ENCODE peak calls at places on chromosomes 7 and 10, in four cellular contexts. O is K562, P is HCT116, V is GM12878. R is an unnamed sample.

GRCh38 chr10:28730031-28730778 is 52.9 kb downstream of the BAMBI start:
- DNase-seq in O (no peak), P (no peak), V (no peak), R (no peak)

GRCh38 chr10:5723692-5724091 is 39.1 kb downstream of the TASOR2 start:
- DNase-seq in O (no peak), V (no peak), P (no peak), R (no peak)

GRCh38 chr10:115989621-115990020 is 283.4 kb downstream of the GFRA1 start:
- DNase-seq in V (no peak), P (no peak), O (no peak), R (no peak)

GRCh38 chr7:105141068-105141467 is 127.1 kb downstream of the KMT2E start:
- DNase-seq in V (no peak), O (peak; percentile 57), P (peak; percentile 8), R (peak; percentile 33)

GRCh38 chr10:132939957-132940790 is 2.2 kb downstream of the CFAP46 start:
- DNase-seq in V (no peak), O (peak; percentile 76), P (no peak), R (peak; percentile 84)

GRCh38 chr7:135918134-135918533 is 59.0 kb downstream of the MTPN start:
- DNase-seq in V (no peak), O (no peak), P (no peak), R (no peak)

GRCh38 chr7:48280100-48280499 is 108.8 kb downstream of the ABCA13 start:
- DNase-seq in O (no peak), P (no peak), V (no peak), R (no peak)

GRCh38 chr7:73830872-73831655 is at the start of gene CLDN4:
- DNase-seq in P (peak; percentile 93), O (no peak), V (no peak), R (peak; percentile 84)

GRCh38 chr7:158495780-158496179 is 91.8 kb downstream of the PTPRN2 start:
- DNase-seq in V (no peak), P (peak; percentile 8), O (no peak), R (peak; percentile 69)

GRCh38 chr7:87564290-87564963 is 36.3 kb downstream of the ABCB1 start:
- DNase-seq in O (no peak), V (no peak), P (peak; percentile 38), R (peak; percentile 15)

GRCh38 chr10:116888380-116889055 is 39.2 kb downstream of the ENO4 start:
- DNase-seq in O (no peak), V (no peak), P (peak; percentile 56), R (peak; percentile 39)

GRCh38 chr10:79275431-79275851 is 71.8 kb upstream of the PPIF start:
- DNase-seq in O (no peak), V (no peak), P (no peak), R (no peak)

GRCh38 chr10:93346712-93347111 is 135.4 kb downstream of the MYOF start:
- DNase-seq in O (no peak), P (no peak), V (no peak), R (peak; percentile 15)

GRCh38 chr7:123748171-123748733 is 551 bp downstream of the WASL start:
- DNase-seq in V (no peak), O (peak; percentile 73), P (no peak), R (peak; percentile 52)

GRCh38 chr7:123748734-123749536 is at the start of gene WASL:
- DNase-seq in O (peak; percentile 96), V (peak; percentile 41), P (peak; percentile 81), R (peak; percentile 69)

GRCh38 chr7:123747620-123748141 is 1.1 kb downstream of the WASL start:
- DNase-seq in V (no peak), P (peak; percentile 39), O (peak; percentile 34), R (peak; percentile 34)

GRCh38 chr7:123750389-123751230 is 1.8 kb upstream of the WASL start:
- DNase-seq in O (no peak), V (no peak), P (no peak), R (no peak)

GRCh38 chr7:123749537-123749857 is 694 bp upstream of the WASL start:
- DNase-seq in O (no peak), P (peak; percentile 55), V (no peak), R (no peak)
- TF ChIP-seq EGR1 in O (no peak), P (no peak), V (no peak), R (no peak)

GRCh38 chr7:32888505-32888904 is 3.1 kb downstream of the KBTBD2 start:
- DNase-seq in V (no peak), P (no peak), O (no peak), R (no peak)
- H3K4me1 ChIP-seq in V (peaks cover 10% of the 10 kb centered on the region), P (peaks cover 26% of the 10 kb centered on the region), O (peaks cover 38% of the 10 kb centered on the region), R (peaks cover 3% of the 10 kb centered on the region)

GRCh38 chr10:119367841-119368549 is 160.6 kb downstream of the GRK5 start:
- DNase-seq in V (no peak), O (no peak), P (no peak), R (no peak)

GRCh38 chr10:119370972-119371703 is 163.8 kb downstream of the GRK5 start:
- DNase-seq in V (no peak), O (no peak), P (no peak), R (no peak)

GRCh38 chr10:119370046-119370770 is 162.8 kb downstream of the GRK5 start:
- DNase-seq in P (no peak), V (no peak), O (no peak), R (no peak)

GRCh38 chr10:119368581-119368980 is 161.2 kb downstream of the GRK5 start:
- DNase-seq in P (no peak), V (no peak), O (no peak), R (no peak)

GRCh38 chr10:119368991-119369869 is 161.9 kb downstream of the GRK5 start:
- DNase-seq in V (no peak), O (no peak), P (no peak), R (no peak)
- TF ChIP-seq EGR1 in V (no peak), O (no peak), P (no peak), R (no peak)

GRCh38 chr7:50210706-50211115 is 93.8 kb upstream of the IKZF1 start:
- DNase-seq in P (no peak), O (no peak), V (no peak), R (no peak)
- H3K4me1 ChIP-seq in P (peaks cover 35% of the 10 kb centered on the region), O (peaks cover 10% of the 10 kb centered on the region), V (peaks cover 9% of the 10 kb centered on the region), R (no peaks in the 10 kb centered on the region)

DNA sequence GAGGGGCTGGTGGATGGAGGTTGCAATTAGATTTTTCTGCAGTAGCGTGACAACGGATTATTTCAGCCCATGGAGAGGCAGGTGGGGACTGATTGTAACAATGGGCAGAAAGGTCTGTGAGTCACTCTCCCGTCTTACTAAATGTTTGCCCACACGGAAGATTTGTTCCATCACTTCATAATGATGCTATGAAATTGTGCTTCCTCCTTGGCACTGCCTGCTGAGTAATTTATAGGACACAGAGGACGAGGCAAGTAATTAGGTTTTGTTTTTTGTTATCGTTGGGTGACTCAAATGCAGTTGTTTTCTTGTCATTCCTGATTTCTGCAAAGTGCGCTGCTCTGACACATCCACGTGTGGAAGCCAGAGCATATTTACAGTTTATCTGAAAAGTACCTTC is 594.4 kb upstream of the DPP6 start:
- DNase-seq in O (no peak), V (no peak), P (no peak), R (no peak)
- TF ChIP-seq EGR1 in O (no peak), V (no peak), P (no peak), R (no peak)

R was measured in H1.